ENCODE peak calls at places on chromosome 11, in five cellular contexts. R is Calu3, F is cardiac muscle cell, H is T-helper 2 cell, C is bronchial epithelial cell. E is an unnamed sample.

GRCh38 chr11:2157294-2158040 is 3.5 kb downstream of the INS start:
- DNase-seq in H (no peak), F (no peak), R (no peak), C (no peak), E (no peak)

GRCh38 chr11:66002648-66003225 is 434 bp downstream of the BANF1 start:
- DNase-seq in C (peak), H (peak), R (peak), F (peak), E (peak)

GRCh38 chr11:81804858-81805257 is 928.8 kb downstream of the FAM181B start:
- DNase-seq in F (no peak), C (peak), R (no peak), H (no peak), E (no peak)

GRCh38 chr11:58575377-58576020 is at the start of gene LPXN:
- DNase-seq in F (peak), R (no peak), C (peak), H (no peak), E (no peak)

GRCh38 chr11:10551845-10552352 is 10.9 kb upstream of the RNF141 start:
- DNase-seq in R (no peak), H (no peak), F (no peak), C (no peak), E (no peak)

GRCh38 chr11:65402790-65403189 is 16.4 kb downstream of the FRMD8 start:
- DNase-seq in C (no peak), F (no peak), H (no peak), R (no peak), E (no peak)

GRCh38 chr11:10488581-10489443 is 33.7 kb downstream of the AMPD3 start:
- DNase-seq in R (no peak), F (no peak), C (peak), H (no peak), E (no peak)

GRCh38 chr11:57213282-57214086 is 23.6 kb downstream of the APLNR start:
- DNase-seq in H (no peak), R (no peak), F (peak), C (no peak), E (no peak)

GRCh38 chr11:20337526-20338154 is 25.9 kb upstream of the HTATIP2 start:
- DNase-seq in R (peak), H (no peak), F (peak), C (peak), E (peak)

GRCh38 chr11:73995247-73995646 is 12.6 kb upstream of the UCP2 start:
- DNase-seq in C (no peak), R (no peak), H (no peak), F (no peak), E (no peak)

GRCh38 chr11:44188643-44189042 is 93.2 kb downstream of the EXT2 start:
- DNase-seq in C (no peak), F (no peak), H (no peak), R (no peak), E (peak)

GRCh38 chr11:92808009-92808408 is 161.4 kb upstream of the MTNR1B start:
- DNase-seq in H (no peak), C (no peak), R (no peak), F (no peak), E (no peak)

GRCh38 chr11:74570266-74571061 is 21.9 kb upstream of the POLD3 start:
- DNase-seq in F (peak), H (no peak), R (peak), C (peak), E (peak)

GRCh38 chr11:995058-995751 is 41.3 kb downstream of the MUC6 start:
- DNase-seq in H (no peak), F (no peak), C (peak), R (no peak), E (no peak)

GRCh38 chr11:76661835-76662434 is 8.6 kb downstream of the LRRC32 start:
- DNase-seq in C (no peak), F (no peak), H (no peak), R (no peak), E (no peak)

GRCh38 chr11:82176365-82176764 is 557.3 kb downstream of the FAM181B start:
- DNase-seq in H (no peak), C (no peak), R (no peak), F (no peak), E (no peak)

GRCh38 chr11:93608280-93608862 is 53.1 kb upstream of the CEP295 start:
- DNase-seq in R (no peak), C (peak), F (no peak), H (no peak), E (no peak)

GRCh38 chr11:108927791-108928545 is 263.1 kb downstream of the DDX10 start:
- DNase-seq in F (no peak), R (no peak), C (no peak), H (no peak), E (no peak)

GRCh38 chr11:85737738-85738137 is 51.7 kb upstream of the CCDC89 start:
- DNase-seq in F (no peak), C (no peak), R (peak), H (no peak), E (no peak)

GRCh38 chr11:22703040-22703439 is 36.6 kb downstream of the GAS2 start:
- DNase-seq in R (peak), F (peak), H (no peak), C (peak), E (peak)

GRCh38 chr11:8311366-8311765 is 47.7 kb upstream of the LMO1 start:
- DNase-seq in H (no peak), F (no peak), R (no peak), C (no peak), E (no peak)

GRCh38 chr11:126963603-126964353 is 36.8 kb downstream of the KIRREL3 start:
- DNase-seq in F (no peak), C (peak), H (no peak), R (peak), E (no peak)

GRCh38 chr11:130478204-130478701 is 29.8 kb downstream of the ADAMTS15 start:
- DNase-seq in R (peak), F (peak), C (peak), H (no peak), E (peak)

GRCh38 chr11:118343981-118344521 is at the start of gene CD3G:
- DNase-seq in C (no peak), H (peak), F (no peak), R (no peak), E (no peak)

GRCh38 chr11:69326622-69327219 is 32.8 kb downstream of the MYEOV start:
- DNase-seq in F (no peak), C (no peak), R (no peak), H (no peak), E (no peak)

GRCh38 chr11:64353101-64353738 is 5.7 kb upstream of the RPS6KA4 start:
- DNase-seq in H (no peak), C (no peak), F (no peak), R (no peak), E (peak)

GRCh38 chr11:42840856-42841255 is 470.9 kb upstream of the API5 start:
- DNase-seq in H (no peak), C (no peak), F (no peak), R (no peak), E (no peak)

GRCh38 chr11:3043315-3043871 is 13.8 kb downstream of the CARS1 start:
- DNase-seq in R (no peak), H (no peak), F (peak), C (no peak), E (no peak)

GRCh38 chr11:27423125-27423524 is 49.5 kb downstream of the LGR4 start:
- DNase-seq in R (no peak), H (no peak), C (peak), F (peak), E (peak)

GRCh38 chr11:12958984-12959383 is 50.1 kb upstream of the RASSF10 start:
- DNase-seq in H (no peak), C (peak), F (no peak), R (no peak), E (no peak)

GRCh38 chr11:94768602-94769511 is 701 bp downstream of the AMOTL1 start:
- DNase-seq in C (no peak), F (peak), R (peak), H (no peak), E (peak)

GRCh38 chr11:19970944-19971343 is 189.3 kb downstream of the DBX1 start:
- DNase-seq in H (no peak), C (no peak), F (no peak), R (no peak), E (no peak)

GRCh38 chr11:118175600-118176399 is 639 bp downstream of the SCN2B start:
- DNase-seq in F (no peak), R (no peak), H (no peak), C (peak), E (no peak)

GRCh38 chr11:70548976-70549375 is 150.6 kb downstream of the CTTN start:
- DNase-seq in F (no peak), C (no peak), R (no peak), H (no peak), E (no peak)

GRCh38 chr11:15967166-15967565 is 389.2 kb downstream of the SOX6 start:
- DNase-seq in C (peak), R (peak), H (no peak), F (peak), E (no peak)

GRCh38 chr11:94924074-94925031 is 49.0 kb downstream of the CWC15 start:
- DNase-seq in C (no peak), F (no peak), H (no peak), R (no peak), E (no peak)

E was measured in SJCRH30.